ENCODE peak calls at places on chromosomes 3 and 15, in ten cellular contexts. L is mucosa of descending colon; E is glutamatergic neuron; O is GM10248; N is endothelial cell; R is cardiac fibroblast; C is CD4-positive, alpha-beta T cell; V is neural crest cell; I is fibroblast of mammary gland; D is IMR-90. X is an unnamed sample.
A peak's percentile ranks its signal among the peaks of the same experiment; 100 is the strongest.

GRCh38 chr15:49697121-49697520 is 76.3 kb downstream of the DTWD1 start:
- DNase-seq in V (no peak), I (peak; percentile 65), E (no peak), R (peak; percentile 59), C (no peak), N (no peak), O (no peak), D (peak; percentile 79), L (no peak), X (no peak)

GRCh38 chr15:85314653-85315052 is 65.8 kb upstream of the AKAP13 start:
- DNase-seq in R (no peak), V (no peak), N (no peak), D (peak; percentile 73), O (no peak), C (no peak), E (no peak), I (no peak), L (no peak), X (no peak)

GRCh38 chr3:185981621-185982020 is 43.8 kb upstream of the TRA2B start:
- DNase-seq in R (peak; percentile 37), I (no peak), N (no peak), V (no peak), C (no peak), L (no peak), O (no peak), D (no peak), E (no peak), X (no peak)

GRCh38 chr3:107235923-107236315 is 141.3 kb upstream of the CCDC54 start:
- DNase-seq in L (no peak), C (peak; percentile 21), I (peak; percentile 95), N (peak; percentile 55), O (peak; percentile 61), E (no peak), D (peak; percentile 89), R (peak; percentile 97), V (peak; percentile 53), X (no peak)

GRCh38 chr15:101138086-101138660 is 113.7 kb downstream of the CHSY1 start:
- DNase-seq in V (no peak), D (no peak), E (no peak), N (no peak), R (no peak), L (no peak), I (no peak), O (no peak), C (no peak), X (no peak)

GRCh38 chr3:73432723-73433032 is 192.1 kb downstream of the PDZRN3 start:
- DNase-seq in V (no peak), E (no peak), D (no peak), O (no peak), N (no peak), C (no peak), I (no peak), R (no peak), L (no peak), X (no peak)

GRCh38 chr3:177147790-177148189 is 49.5 kb downstream of the TBL1XR1 start:
- DNase-seq in N (no peak), L (no peak), I (no peak), D (no peak), E (no peak), R (no peak), O (no peak), C (no peak), V (no peak), X (no peak)

GRCh38 chr15:37040072-37040742 is 60.1 kb downstream of the MEIS2 start:
- DNase-seq in L (no peak), I (no peak), E (no peak), V (no peak), D (no peak), N (no peak), O (no peak), R (no peak), C (no peak), X (no peak)

GRCh38 chr3:10334461-10334860 is 13.5 kb upstream of the SEC13 start:
- DNase-seq in V (no peak), E (no peak), I (peak; percentile 74), R (peak; percentile 71), D (peak; percentile 76), N (peak; percentile 46), C (no peak), O (no peak), L (no peak), X (no peak)

GRCh38 chr3:56702487-56703315 is 19.6 kb upstream of the TASOR start:
- DNase-seq in I (peak; percentile 77), O (peak; percentile 61), N (peak; percentile 44), E (no peak), C (peak; percentile 32), D (peak; percentile 76), R (peak; percentile 87), V (peak; percentile 42), L (no peak), X (no peak)
- TF ChIP-seq CTCF in I (peak; percentile 88), O (peak; percentile 67), N (peak; percentile 85), E (peak; percentile 86), C (peak; percentile 84), D (peak; percentile 95), R (peak; percentile 77), V (peak; percentile 93), L (peak; percentile 45), X (peak; percentile 89)

GRCh38 chr15:26867199-26868007 is 541 bp downstream of the GABRA5 start:
- DNase-seq in V (no peak), I (no peak), D (no peak), N (peak; percentile 22), R (no peak), E (peak; percentile 57), O (no peak), L (no peak), C (no peak), X (peak; percentile 48)
- TF ChIP-seq CTCF in V (no peak), I (no peak), D (no peak), N (no peak), R (no peak), E (no peak), O (no peak), L (no peak), C (no peak), X (no peak)

GRCh38 chr3:120202363-120202762 is 82.7 kb downstream of the GPR156 start:
- DNase-seq in O (no peak), V (no peak), R (no peak), I (no peak), E (no peak), C (no peak), L (no peak), N (no peak), D (no peak), X (no peak)

GRCh38 chr3:120200836-120201235 is 84.2 kb downstream of the GPR156 start:
- DNase-seq in E (no peak), D (no peak), L (no peak), I (no peak), V (no peak), O (no peak), N (no peak), R (no peak), C (no peak), X (no peak)

GRCh38 chr3:120196333-120196732 is 88.7 kb downstream of the GPR156 start:
- DNase-seq in E (no peak), C (no peak), R (no peak), I (no peak), O (no peak), V (no peak), D (no peak), N (no peak), L (no peak), X (no peak)

GRCh38 chr3:120196812-120197211 is 88.2 kb downstream of the GPR156 start:
- DNase-seq in I (no peak), O (no peak), R (no peak), V (no peak), N (no peak), C (no peak), D (no peak), E (no peak), L (no peak), X (no peak)

DNA sequence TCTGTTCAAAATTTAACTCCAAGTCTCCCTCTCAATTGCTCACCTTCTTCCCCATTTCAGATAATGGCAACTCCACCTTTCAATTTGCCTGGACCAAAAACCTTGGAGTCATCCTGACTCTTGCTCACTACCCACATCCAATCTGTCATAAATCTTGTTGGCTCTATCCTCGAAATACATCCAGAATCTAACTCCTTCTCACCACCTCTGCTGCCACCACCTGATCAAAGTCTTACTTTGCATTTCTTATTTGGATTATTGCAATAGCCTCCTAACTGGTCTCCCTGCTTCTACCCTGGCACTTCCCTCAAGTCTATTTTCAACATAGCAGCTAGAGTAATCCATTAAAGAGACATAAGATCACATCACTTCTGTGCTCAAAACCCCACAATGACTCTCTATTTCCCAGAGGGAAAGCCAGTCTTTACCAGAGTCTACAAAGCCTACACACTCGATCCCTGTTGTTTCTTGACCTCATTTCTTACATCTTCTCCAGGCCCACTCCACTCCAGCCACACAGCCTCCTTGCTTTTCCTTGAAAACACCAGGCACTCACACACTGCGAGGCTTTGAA is 86.6 kb downstream of the GPR156 start:
- DNase-seq in O (no peak), C (no peak), R (peak; percentile 64), I (peak; percentile 61), E (no peak), D (peak; percentile 41), L (no peak), V (no peak), N (no peak), X (no peak)
- TF ChIP-seq CTCF in O (no peak), C (no peak), R (peak; percentile 22), I (peak; percentile 31), E (no peak), D (peak; percentile 45), L (no peak), V (no peak), N (no peak), X (no peak)

GRCh38 chr15:58243083-58243482 is 104.9 kb downstream of the AQP9 start:
- DNase-seq in D (no peak), R (no peak), N (no peak), I (no peak), C (no peak), E (no peak), O (no peak), L (no peak), V (no peak), X (no peak)

GRCh38 chr15:58247803-58248503 is 109.8 kb downstream of the AQP9 start:
- DNase-seq in I (no peak), L (peak; percentile 59), N (no peak), O (no peak), V (no peak), E (no peak), D (peak; percentile 25), C (no peak), R (no peak), X (no peak)

GRCh38 chr15:58246041-58246440 is 107.9 kb downstream of the AQP9 start:
- DNase-seq in I (no peak), L (no peak), R (no peak), D (no peak), O (no peak), C (no peak), V (no peak), N (no peak), E (no peak), X (no peak)

GRCh38 chr15:58241872-58242271 is 103.7 kb downstream of the AQP9 start:
- DNase-seq in O (no peak), I (no peak), L (no peak), C (no peak), E (no peak), R (no peak), V (no peak), N (no peak), D (no peak), X (no peak)

DNA sequence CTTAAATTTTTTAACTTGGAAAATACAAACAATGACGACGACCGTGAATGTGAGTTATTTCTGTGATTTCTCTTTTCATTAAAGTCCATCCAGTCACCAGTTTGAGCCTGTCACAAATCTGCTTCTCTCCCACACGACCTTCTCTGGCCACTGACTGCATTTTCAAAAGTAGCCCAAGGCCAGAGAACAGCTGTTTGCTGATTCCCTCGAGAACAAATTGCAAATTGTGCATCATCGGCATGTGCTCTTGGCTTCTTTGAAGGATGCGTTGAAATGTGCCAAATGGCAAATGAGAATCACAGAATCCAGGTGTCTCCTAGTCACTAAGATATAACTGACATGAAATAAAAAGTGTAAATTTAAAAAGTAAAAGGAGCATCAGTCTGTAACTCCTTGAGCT is 106.4 kb downstream of the AQP9 start:
- DNase-seq in I (no peak), O (no peak), L (no peak), R (no peak), V (no peak), N (no peak), C (no peak), E (no peak), D (no peak), X (no peak)
- TF ChIP-seq CTCF in I (no peak), O (no peak), L (no peak), R (no peak), V (no peak), N (no peak), C (no peak), E (no peak), D (no peak), X (no peak)

X was measured in mesothelial cell of epicardium.